ENCODE peak calls at places on chromosomes 11 and 22, in ten cellular contexts. W is heart left ventricle; R is CD8-positive, alpha-beta T cell; C is AG09309; Q is lower leg skin; G is fibroblast of mammary gland; M is cardiac muscle cell; Y is tibial artery; K is H1; E is ovary. J is an unnamed sample.

GRCh38 chr11:9858822-9859221 is 194.9 kb downstream of the SWAP70 start:
- DNase-seq in W (no peak), R (no peak), C (no peak), Q (no peak), G (no peak), M (peak; percentile 32), Y (no peak), K (no peak), E (no peak), J (no peak)

GRCh38 chr11:28268925-28269324 is 160.7 kb downstream of the METTL15 start:
- DNase-seq in W (no peak), R (no peak), C (no peak), Q (no peak), G (no peak), M (no peak), Y (no peak), K (no peak), E (no peak), J (no peak)

GRCh38 chr11:16099501-16099900 is 256.8 kb downstream of the SOX6 start:
- DNase-seq in W (no peak), R (no peak), C (no peak), Q (no peak), G (no peak), M (no peak), Y (no peak), K (no peak), E (no peak), J (no peak)

GRCh38 chr11:21554284-21554683 is 638.6 kb upstream of the ANO5 start:
- DNase-seq in W (no peak), R (no peak), C (no peak), Q (no peak), G (no peak), M (no peak), Y (no peak), K (no peak), E (no peak), J (no peak)

GRCh38 chr11:60914620-60915249 is 777 bp downstream of the TMEM109 start:
- DNase-seq in W (no peak), R (no peak), C (no peak), Q (no peak), G (peak; percentile 24), M (peak; percentile 33), Y (no peak), K (peak; percentile 65), E (no peak), J (peak; percentile 44)

GRCh38 chr11:47216141-47216798 is 1.5 kb downstream of the DDB2 start:
- DNase-seq in W (peak; percentile 29), R (peak; percentile 11), C (peak; percentile 57), Q (peak; percentile 57), G (peak; percentile 79), M (peak; percentile 62), Y (peak; percentile 78), K (no peak), E (peak; percentile 43), J (peak; percentile 75)

GRCh38 chr11:68113986-68114385 is 7.2 kb downstream of the CHKA start:
- DNase-seq in W (no peak), R (no peak), C (no peak), Q (no peak), G (peak; percentile 37), M (no peak), Y (no peak), K (no peak), E (no peak), J (no peak)

GRCh38 chr22:37582526-37582925 is 2.6 kb upstream of the LGALS2 start:
- DNase-seq in W (no peak), R (no peak), C (no peak), Q (no peak), G (no peak), M (no peak), Y (no peak), K (no peak), E (no peak), J (no peak)

GRCh38 chr11:127017482-127017881 is 16.9 kb upstream of the KIRREL3 start:
- DNase-seq in W (no peak), R (no peak), C (peak; percentile 61), Q (no peak), G (peak; percentile 68), M (peak; percentile 47), Y (no peak), K (no peak), E (no peak), J (no peak)

DNA sequence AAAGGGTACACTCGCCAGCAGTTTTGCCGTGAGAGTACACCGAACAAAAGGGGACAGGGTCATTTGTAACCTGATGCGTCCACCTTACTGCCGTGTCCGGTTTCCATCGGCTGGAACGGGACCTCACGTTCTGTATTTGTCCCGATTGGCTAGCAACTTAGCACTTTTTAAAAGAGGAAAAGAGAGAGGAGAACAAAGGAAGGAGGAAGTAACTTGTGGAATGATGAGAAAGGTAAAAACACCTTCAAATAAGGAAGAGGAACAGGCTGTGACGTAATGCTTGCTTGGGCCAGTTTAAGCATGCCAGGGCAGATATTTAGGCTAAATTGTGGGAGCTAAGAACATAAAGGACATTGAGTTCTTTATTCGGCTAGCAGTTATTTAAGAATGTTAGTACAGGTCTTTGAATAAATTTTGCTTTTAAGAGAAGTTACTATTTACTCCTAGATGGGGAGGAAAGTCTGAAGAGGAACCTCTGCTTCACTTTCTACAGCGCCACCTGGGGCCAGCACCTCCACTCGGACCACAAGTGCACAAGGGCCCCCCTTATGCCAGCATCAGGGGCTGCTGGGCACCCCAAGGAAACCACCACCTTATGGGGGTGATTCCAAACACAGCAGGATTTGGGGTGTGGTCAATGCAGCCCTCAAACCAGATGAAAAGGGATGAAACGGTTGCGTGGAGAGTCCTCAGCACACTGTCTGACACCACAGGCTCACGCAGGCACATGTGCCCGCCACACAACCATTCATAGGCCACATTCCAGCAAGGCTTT is 5.8 kb downstream of the ARSA start:
- DNase-seq in W (no peak), R (no peak), C (no peak), Q (no peak), G (no peak), M (no peak), Y (no peak), K (peak; percentile 50), E (no peak), J (peak; percentile 50)
- H3K4me3 ChIP-seq in W (no peak overlapping the region), R (peak overlapping the region; percentile 41), C (no peak overlapping the region), Q (no peak overlapping the region), G (no peak overlapping the region), M (peak overlapping the region; percentile 8), Y (no peak overlapping the region), K (no peak overlapping the region), E (no peak overlapping the region), J (peak overlapping the region; percentile 50)

GRCh38 chr11:13772223-13773046 is 104.0 kb downstream of the FAR1 start:
- DNase-seq in W (peak; percentile 18), R (no peak), C (peak; percentile 32), Q (no peak), G (peak; percentile 75), M (peak; percentile 79), Y (no peak), K (peak; percentile 55), E (no peak), J (peak; percentile 74)

GRCh38 chr11:13778345-13778744 is 109.9 kb downstream of the FAR1 start:
- DNase-seq in W (no peak), R (no peak), C (no peak), Q (no peak), G (no peak), M (no peak), Y (no peak), K (no peak), E (no peak), J (no peak)

GRCh38 chr11:13777341-13777985 is 109.0 kb downstream of the FAR1 start:
- DNase-seq in W (no peak), R (no peak), C (no peak), Q (no peak), G (no peak), M (no peak), Y (no peak), K (peak; percentile 61), E (no peak), J (no peak)

GRCh38 chr11:13775471-13775870 is 107.0 kb downstream of the FAR1 start:
- DNase-seq in W (no peak), R (no peak), C (no peak), Q (no peak), G (no peak), M (no peak), Y (no peak), K (no peak), E (no peak), J (no peak)

GRCh38 chr11:13776134-13776815 is 107.8 kb downstream of the FAR1 start:
- DNase-seq in W (no peak), R (peak; percentile 47), C (no peak), Q (no peak), G (no peak), M (no peak), Y (no peak), K (no peak), E (no peak), J (peak; percentile 7)
- TF ChIP-seq CTCF in W (no peak), R (peak; percentile 58), C (peak; percentile 16), Q (no peak), G (peak; percentile 23), M (peak; percentile 22), Y (no peak), K (peak; percentile 54), E (no peak), J (peak; percentile 24)

DNA sequence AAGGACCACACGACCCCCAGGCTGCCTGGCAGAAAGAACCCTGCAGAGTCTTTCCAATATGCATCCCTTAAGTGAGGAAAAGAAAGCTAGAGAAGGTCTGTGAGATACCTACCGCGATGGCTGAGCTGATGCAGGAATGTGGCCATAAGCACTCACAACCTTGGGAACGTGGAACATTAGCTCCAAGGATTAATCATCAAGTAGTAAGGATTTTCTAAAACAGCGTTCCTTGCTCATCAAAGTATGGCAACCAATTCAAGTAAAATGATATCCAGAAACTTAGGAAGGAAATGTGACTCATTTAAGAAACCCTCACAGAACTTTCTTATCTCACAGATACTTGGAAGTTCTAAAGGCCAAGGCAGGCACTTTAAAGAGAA is 12.8 kb downstream of the PACSIN2 start:
- DNase-seq in W (no peak), R (no peak), C (no peak), Q (no peak), G (peak; percentile 86), M (no peak), Y (no peak), K (no peak), E (no peak), J (no peak)
- H3K4me3 ChIP-seq in W (no peak overlapping the region), R (no peak overlapping the region), C (no peak overlapping the region), Q (no peak overlapping the region), G (peak overlapping the region; percentile 12), M (no peak overlapping the region), Y (no peak overlapping the region), K (no peak overlapping the region), E (no peak overlapping the region), J (no peak overlapping the region)

GRCh38 chr22:23206915-23207314 is 26.6 kb downstream of the BCR start:
- DNase-seq in W (no peak), R (no peak), C (no peak), Q (no peak), G (no peak), M (no peak), Y (no peak), K (no peak), E (no peak), J (no peak)
- TF ChIP-seq CTCF in W (no peak), R (no peak), C (no peak), Q (no peak), G (no peak), M (no peak), Y (no peak), K (no peak), E (no peak), J (no peak)

GRCh38 chr11:65113361-65113756 is 1.7 kb downstream of the TM7SF2 start:
- DNase-seq in W (peak; percentile 19), R (no peak), C (no peak), Q (no peak), G (no peak), M (no peak), Y (no peak), K (no peak), E (peak; percentile 55), J (no peak)
- H3K4me3 ChIP-seq in W (peak overlapping the region; percentile 38), R (peak overlapping the region; percentile 84), C (no peak overlapping the region), Q (no peak overlapping the region), G (no peak overlapping the region), M (peak overlapping the region; percentile 89), Y (peak overlapping the region; percentile 59), K (peak overlapping the region; percentile 76), E (peak overlapping the region; percentile 51), J (peak overlapping the region; percentile 72)

GRCh38 chr22:22855617-22856308 is 31.9 kb upstream of the IGLL5 start:
- DNase-seq in W (no peak), R (peak; percentile 32), C (no peak), Q (no peak), G (peak; percentile 10), M (no peak), Y (no peak), K (peak; percentile 73), E (no peak), J (peak; percentile 55)
- TF ChIP-seq CTCF in W (peak; percentile 33), R (peak; percentile 35), C (peak; percentile 49), Q (no peak), G (peak; percentile 38), M (peak; percentile 40), Y (peak; percentile 14), K (peak; percentile 60), E (no peak), J (peak; percentile 56)

J was measured in GM12865.